ENCODE peak calls at places on chromosomes 11 and 22, in six cellular contexts. F is mucosa of descending colon, E is GM12878, V is brain microvascular endothelial cell, X is Peyer's patch, D is cardiac fibroblast. W is an unnamed sample.

GRCh38 chr11:87432006-87432405 is 394.3 kb downstream of the TMEM135 start:
- DNase-seq in F (no peak), E (no peak), V (no peak), X (no peak), D (peak; percentile 12), W (peak; percentile 75)

GRCh38 chr11:110857885-110858555 is 145.8 kb upstream of the ARHGAP20 start:
- DNase-seq in F (peak; percentile 41), E (no peak), V (peak; percentile 17), X (no peak), D (peak; percentile 67), W (peak; percentile 91)

GRCh38 chr22:23446796-23447350 is 133.2 kb downstream of the IGLL1 start:
- DNase-seq in F (no peak), E (no peak), V (no peak), X (no peak), D (no peak), W (no peak)

GRCh38 chr11:112656772-112657428 is 304.3 kb upstream of the NCAM1 start:
- DNase-seq in F (no peak), E (peak; percentile 25), V (peak; percentile 73), X (no peak), D (peak; percentile 25), W (peak; percentile 88)

GRCh38 chr11:114820621-114821020 is 142.3 kb downstream of the NXPE2 start:
- DNase-seq in F (no peak), E (no peak), V (no peak), X (no peak), D (no peak), W (no peak)

GRCh38 chr11:34679681-34680080 is 58.8 kb downstream of the EHF start:
- DNase-seq in F (no peak), E (no peak), V (no peak), X (no peak), D (no peak), W (no peak)

GRCh38 chr22:41619979-41620645 is 731 bp downstream of the DESI1 start:
- DNase-seq in F (peak; percentile 57), E (no peak), V (no peak), X (peak; percentile 49), D (no peak), W (no peak)

GRCh38 chr11:80700386-80700785 is 1259.6 kb upstream of the TENM4 start:
- DNase-seq in F (no peak), E (no peak), V (no peak), X (no peak), D (no peak), W (no peak)

GRCh38 chr22:29343313-29343805 is 27.9 kb upstream of the RASL10A start:
- DNase-seq in F (no peak), E (no peak), V (no peak), X (no peak), D (peak; percentile 36), W (peak; percentile 41)

GRCh38 chr11:119643878-119644225 is 85.1 kb downstream of the NECTIN1 start:
- DNase-seq in F (no peak), E (no peak), V (no peak), X (no peak), D (no peak), W (no peak)

GRCh38 chr22:39594411-39594810 is 23.9 kb downstream of the CACNA1I start:
- DNase-seq in F (no peak), E (no peak), V (no peak), X (no peak), D (no peak), W (no peak)

GRCh38 chr22:23539135-23539838 is 40.8 kb downstream of the IGLL1 start:
- DNase-seq in F (peak; percentile 92), E (peak; percentile 36), V (peak; percentile 72), X (peak; percentile 84), D (peak; percentile 87), W (peak; percentile 78)

GRCh38 chr22:26461188-26461810 is 22.3 kb downstream of the HPS4 start:
- DNase-seq in F (peak; percentile 83), E (no peak), V (peak; percentile 20), X (peak; percentile 56), D (peak; percentile 43), W (peak; percentile 50)

GRCh38 chr11:67027943-67028542 is 5.1 kb downstream of the SYT12 start:
- DNase-seq in F (no peak), E (peak; percentile 53), V (no peak), X (no peak), D (no peak), W (no peak)

GRCh38 chr22:27218012-27218483 is 560.7 kb downstream of the MIAT start:
- DNase-seq in F (no peak), E (no peak), V (no peak), X (no peak), D (no peak), W (no peak)

GRCh38 chr22:48089601-48090331 is 1327.3 kb downstream of the TBC1D22A start:
- DNase-seq in F (peak; percentile 21), E (no peak), V (peak; percentile 5), X (no peak), D (peak; percentile 5), W (peak; percentile 1)

GRCh38 chr11:29333993-29334780 is 682.6 kb downstream of the KCNA4 start:
- DNase-seq in F (no peak), E (peak; percentile 31), V (peak; percentile 65), X (no peak), D (peak; percentile 72), W (peak; percentile 57)

GRCh38 chr11:65781152-65781961 is 581 bp upstream of the AP5B1 start:
- DNase-seq in F (peak; percentile 36), E (no peak), V (no peak), X (no peak), D (no peak), W (no peak)

GRCh38 chr11:76665172-76665571 is 5.4 kb downstream of the LRRC32 start:
- DNase-seq in F (no peak), E (no peak), V (no peak), X (no peak), D (no peak), W (no peak)

GRCh38 chr11:76664578-76665061 is 5.9 kb downstream of the LRRC32 start:
- DNase-seq in F (no peak), E (no peak), V (no peak), X (no peak), D (no peak), W (no peak)

GRCh38 chr11:76666830-76667229 is 3.7 kb downstream of the LRRC32 start:
- DNase-seq in F (no peak), E (no peak), V (no peak), X (no peak), D (no peak), W (no peak)

GRCh38 chr11:76666408-76666807 is 4.1 kb downstream of the LRRC32 start:
- DNase-seq in F (peak; percentile 24), E (no peak), V (no peak), X (no peak), D (peak; percentile 69), W (peak; percentile 20)

DNA sequence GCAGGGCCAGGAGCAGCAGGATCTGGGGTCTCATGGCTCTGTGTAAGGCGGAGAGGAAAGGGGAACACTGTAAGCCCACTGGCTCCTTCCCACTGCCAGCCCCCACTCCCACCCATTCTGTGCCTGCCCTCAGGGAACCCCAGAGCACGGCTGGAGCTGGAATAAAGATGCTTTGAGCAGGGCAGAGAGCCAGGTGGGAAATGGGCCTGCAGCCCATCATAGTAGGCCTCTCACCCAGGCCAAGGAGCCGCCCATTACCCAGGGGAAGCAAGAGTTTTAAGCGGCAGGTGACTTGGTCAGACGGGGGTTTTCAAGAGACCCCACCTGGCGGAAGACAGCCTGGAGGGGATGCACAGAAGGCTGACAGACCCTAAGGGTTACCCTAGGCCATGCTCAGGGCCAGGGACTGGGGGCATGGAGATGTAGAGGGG is 4.6 kb downstream of the LRRC32 start:
- DNase-seq in F (no peak), E (no peak), V (no peak), X (no peak), D (no peak), W (no peak)
- H3K4me3 ChIP-seq in F (no peak overlapping the region), E (no peak overlapping the region), V (no peak overlapping the region), X (no peak overlapping the region), D (peak overlapping the region; percentile 1), W (no peak overlapping the region)

DNA sequence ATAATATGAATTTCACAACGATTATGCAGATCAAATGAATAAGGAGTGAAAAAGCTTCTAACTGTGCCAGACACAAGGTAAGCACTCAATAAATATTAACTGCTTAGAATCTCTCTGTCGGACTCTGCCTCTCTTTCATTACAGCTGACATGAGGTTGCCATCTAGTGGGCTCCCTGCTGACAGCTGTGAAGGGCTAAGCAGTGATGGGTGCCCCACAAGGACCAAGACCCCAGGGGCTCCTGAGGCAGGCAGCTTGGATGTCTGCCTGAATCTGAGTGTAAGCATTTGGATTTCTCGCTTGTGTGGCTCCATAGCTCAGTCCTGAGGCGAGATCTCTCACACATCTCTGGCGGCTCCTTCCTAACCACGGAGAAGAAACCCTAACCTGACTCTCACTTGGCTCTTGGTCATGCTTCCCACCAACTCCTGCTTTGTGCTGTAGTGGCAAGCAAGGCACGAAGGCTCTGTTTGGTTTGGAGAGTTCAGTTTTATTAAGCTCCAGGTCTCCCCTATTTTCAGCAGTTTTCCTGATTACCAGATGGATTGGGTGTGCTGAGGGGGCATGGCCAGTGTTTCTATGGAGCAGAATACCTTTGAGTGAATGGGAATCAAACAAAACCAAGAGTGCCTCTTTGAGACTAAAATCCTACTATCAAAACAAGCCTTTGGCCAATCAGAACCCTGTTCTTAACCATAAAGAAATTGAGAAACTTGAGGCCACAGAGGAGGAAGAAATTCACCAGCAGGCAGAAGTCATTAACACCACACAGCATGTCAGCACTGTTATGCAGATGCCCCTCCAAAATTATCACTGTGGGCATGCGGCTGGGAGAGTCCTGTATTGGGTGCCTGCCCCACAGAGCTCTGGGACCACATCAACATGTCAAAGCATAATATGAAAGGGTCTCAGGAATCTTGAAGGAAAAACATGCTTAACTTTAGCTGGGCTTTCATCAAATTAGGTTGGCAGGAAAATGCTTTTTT is 152.8 kb upstream of the NTM start:
- DNase-seq in F (no peak), E (no peak), V (no peak), X (no peak), D (no peak), W (peak; percentile 2)
- TF ChIP-seq CTCF in F (no peak), E (peak; percentile 58), V (peak; percentile 47), X (no peak), D (peak; percentile 15), W (peak; percentile 24)

DNA sequence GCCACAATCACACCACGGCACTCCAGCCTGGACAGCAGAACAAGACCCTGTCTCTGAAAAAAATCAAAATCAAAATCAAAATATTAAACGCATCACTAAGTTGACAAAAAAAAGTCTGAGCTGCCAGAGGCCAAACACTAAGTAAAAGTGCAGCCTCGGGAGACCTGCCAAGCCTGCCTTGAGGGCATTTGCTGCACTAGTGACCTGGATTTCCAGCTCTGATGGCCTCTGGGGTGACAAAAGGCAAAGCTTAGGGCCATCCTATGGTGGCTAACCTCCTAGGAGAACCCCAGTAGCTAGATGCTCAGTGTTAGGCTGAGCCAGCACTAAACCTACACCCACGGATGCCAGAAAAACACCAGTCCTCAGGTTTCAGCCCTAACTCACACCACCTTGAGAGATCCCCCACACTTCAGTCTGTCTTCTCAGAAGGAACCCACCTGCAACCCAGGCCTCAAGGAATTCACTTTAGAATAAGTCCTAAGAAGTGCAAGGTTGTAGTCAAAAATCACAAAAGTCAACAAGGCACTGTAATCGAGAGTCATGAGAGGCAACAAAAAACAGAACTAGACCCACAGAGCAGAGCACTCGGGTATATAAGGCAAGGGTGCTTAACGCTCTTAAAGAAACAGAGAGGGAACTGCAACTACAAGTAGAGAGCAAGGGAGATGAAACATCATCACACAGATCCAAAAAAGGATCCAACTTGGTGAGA is 28.6 kb downstream of the GNB1L start:
- DNase-seq in F (no peak), E (no peak), V (no peak), X (no peak), D (no peak), W (no peak)
- H3K4me3 ChIP-seq in F (no peak overlapping the region), E (no peak overlapping the region), V (no peak overlapping the region), X (no peak overlapping the region), D (no peak overlapping the region), W (no peak overlapping the region)

DNA sequence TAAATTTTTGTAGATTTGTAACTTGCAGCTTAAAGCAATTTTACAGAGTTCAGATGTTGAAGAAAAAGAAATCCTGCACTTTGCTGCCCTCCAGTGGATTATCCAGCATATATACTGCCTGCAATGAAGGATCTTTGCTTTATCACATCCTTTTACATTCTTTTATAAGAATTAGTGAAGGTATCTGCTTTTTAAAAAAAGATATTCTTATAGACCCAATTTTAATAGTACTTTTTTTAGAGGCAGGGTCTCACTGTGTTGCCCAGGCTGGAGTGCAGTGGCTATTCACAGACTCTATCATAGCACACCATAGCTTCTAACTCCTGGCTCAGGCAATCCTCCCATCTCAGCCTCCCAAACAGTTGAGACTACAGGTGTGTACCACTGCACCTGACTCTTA is 60.7 kb downstream of the TTC17 start:
- DNase-seq in F (peak; percentile 78), E (no peak), V (peak; percentile 34), X (no peak), D (peak; percentile 61), W (peak; percentile 52)
- TF ChIP-seq CTCF in F (peak; percentile 48), E (peak; percentile 69), V (peak; percentile 61), X (peak; percentile 80), D (peak; percentile 69), W (peak; percentile 75)